ENCODE peak calls at places on chromosomes 5 and 9, in six cellular contexts. U is lower lobe of right lung, G is upper lobe of right lung, P is transverse colon, A is tibial artery, E is IMR-90. D is an unnamed sample.
A peak's percentile ranks its signal among the peaks of the same experiment; 100 is the strongest.

GRCh38 chr5:157126-157715 is 34.1 kb upstream of the LRRC14B start:
- DNase-seq in A (no peak), U (no peak), G (no peak), E (no peak), P (no peak), D (no peak)

GRCh38 chr5:58983496-58983895 is 400.6 kb downstream of the RAB3C start:
- DNase-seq in A (no peak), P (no peak), U (no peak), G (no peak), E (peak; percentile 14), D (no peak)

GRCh38 chr5:32710859-32711692 is at the start of gene NPR3:
- DNase-seq in E (peak; percentile 66), P (peak; percentile 8), U (no peak), G (no peak), A (peak; percentile 35), D (no peak)

GRCh38 chr5:159533197-159533596 is 202.9 kb upstream of the IL12B start:
- DNase-seq in P (no peak), U (no peak), A (no peak), E (peak; percentile 72), G (no peak), D (peak; percentile 28)

GRCh38 chr5:81751836-81752643 is 1.1 kb upstream of the SSBP2 start:
- DNase-seq in P (no peak), A (peak; percentile 52), G (no peak), E (no peak), U (peak; percentile 70), D (no peak)

GRCh38 chr5:143582869-143583268 is 179.4 kb upstream of the NR3C1 start:
- DNase-seq in E (peak; percentile 83), A (no peak), U (no peak), G (no peak), P (no peak), D (no peak)

GRCh38 chr5:143600396-143601075 is 197.1 kb upstream of the NR3C1 start:
- DNase-seq in A (no peak), U (no peak), P (no peak), E (peak; percentile 66), G (no peak), D (no peak)

GRCh38 chr5:6090838-6091237 is 287.5 kb downstream of the MED10 start:
- DNase-seq in G (no peak), A (no peak), E (no peak), P (no peak), U (no peak), D (no peak)

GRCh38 chr9:133421615-133422542 is at the start of gene ADAMTS13:
- DNase-seq in U (no peak), P (no peak), E (peak; percentile 15), G (no peak), A (no peak), D (no peak)

GRCh38 chr5:164277720-164278119 is 772.3 kb downstream of the MAT2B start:
- DNase-seq in U (no peak), A (no peak), P (no peak), E (peak; percentile 48), G (no peak), D (no peak)

GRCh38 chr5:78638973-78639669 is 9.5 kb downstream of the LHFPL2 start:
- DNase-seq in G (no peak), U (no peak), P (no peak), A (no peak), E (no peak), D (no peak)

GRCh38 chr5:122844916-122845252 is 529 bp upstream of the SNX24 start:
- DNase-seq in U (no peak), E (peak; percentile 7), A (no peak), G (no peak), P (no peak), D (no peak)

GRCh38 chr5:119218830-119219782 is 136.7 kb upstream of the TNFAIP8 start:
- DNase-seq in E (peak; percentile 6), A (no peak), G (no peak), P (no peak), U (no peak), D (no peak)

GRCh38 chr5:74648835-74649286 is 8.3 kb upstream of the ENC1 start:
- DNase-seq in E (peak; percentile 65), U (no peak), P (no peak), A (no peak), G (no peak), D (no peak)

GRCh38 chr5:53023969-53024368 is 34.8 kb downstream of the ITGA2 start:
- DNase-seq in U (no peak), A (no peak), G (no peak), E (peak; percentile 95), P (no peak), D (peak; percentile 66)

GRCh38 chr5:45609661-45610060 is 86.5 kb downstream of the HCN1 start:
- DNase-seq in G (no peak), P (no peak), E (no peak), U (no peak), A (no peak), D (no peak)
- TF ChIP-seq CTCF in G (no peak), P (no peak), E (no peak), U (no peak), A (no peak), D (no peak)

DNA sequence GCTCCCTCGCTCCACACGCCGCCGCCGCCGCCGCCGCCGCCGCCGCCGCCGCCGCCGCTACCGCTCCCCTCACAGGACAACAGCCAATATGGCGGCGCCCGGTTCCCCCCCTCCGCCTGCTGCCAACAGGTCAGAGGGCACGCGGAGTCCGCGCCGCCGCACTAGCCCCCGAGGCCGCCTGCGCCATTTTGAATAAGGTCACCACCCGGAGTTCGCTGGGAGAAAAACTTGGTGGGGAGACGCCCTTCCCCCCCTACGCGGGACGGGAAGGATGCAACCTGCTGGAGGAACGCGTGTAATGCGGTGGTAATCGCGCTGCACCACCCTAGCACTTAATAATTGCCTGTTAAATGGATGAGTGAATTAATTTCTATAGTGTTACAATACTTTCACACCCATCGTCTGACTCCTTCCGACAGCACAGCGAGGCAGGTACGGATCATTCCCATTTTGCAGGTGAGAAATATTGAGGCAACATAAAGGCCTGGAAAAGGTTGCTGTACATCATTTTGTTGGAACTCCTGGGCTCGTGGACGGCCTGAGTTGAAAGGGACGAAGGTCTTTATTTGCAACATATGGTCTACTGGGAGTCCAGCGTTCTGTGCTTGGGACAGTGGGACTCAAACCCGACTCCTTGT is at the start of gene FAM193B:
- DNase-seq in P (peak; percentile 97), G (peak; percentile 97), E (peak; percentile 87), A (peak; percentile 91), U (peak; percentile 96), D (peak; percentile 49)
- H3K4me3 ChIP-seq in P (peak within 1 kb of the TSS; percentile 97), G (peak within 1 kb of the TSS; percentile 95), E (peak within 1 kb of the TSS; percentile 92), A (peak within 1 kb of the TSS; percentile 98), U (peak within 1 kb of the TSS; percentile 96), D (peak within 1 kb of the TSS; percentile 89)

GRCh38 chr5:134835623-134836022 is 10.1 kb upstream of the C5orf24 start:
- DNase-seq in G (no peak), P (no peak), E (no peak), A (no peak), U (no peak), D (no peak)
- H3K36me3 ChIP-seq in G (peaks cover 17% of the 10 kb centered on the region), P (peaks cover 4% of the 10 kb centered on the region), E (peaks cover 14% of the 10 kb centered on the region), A (peaks cover 5% of the 10 kb centered on the region), U (peaks cover 36% of the 10 kb centered on the region), D (peaks cover 1% of the 10 kb centered on the region)

DNA sequence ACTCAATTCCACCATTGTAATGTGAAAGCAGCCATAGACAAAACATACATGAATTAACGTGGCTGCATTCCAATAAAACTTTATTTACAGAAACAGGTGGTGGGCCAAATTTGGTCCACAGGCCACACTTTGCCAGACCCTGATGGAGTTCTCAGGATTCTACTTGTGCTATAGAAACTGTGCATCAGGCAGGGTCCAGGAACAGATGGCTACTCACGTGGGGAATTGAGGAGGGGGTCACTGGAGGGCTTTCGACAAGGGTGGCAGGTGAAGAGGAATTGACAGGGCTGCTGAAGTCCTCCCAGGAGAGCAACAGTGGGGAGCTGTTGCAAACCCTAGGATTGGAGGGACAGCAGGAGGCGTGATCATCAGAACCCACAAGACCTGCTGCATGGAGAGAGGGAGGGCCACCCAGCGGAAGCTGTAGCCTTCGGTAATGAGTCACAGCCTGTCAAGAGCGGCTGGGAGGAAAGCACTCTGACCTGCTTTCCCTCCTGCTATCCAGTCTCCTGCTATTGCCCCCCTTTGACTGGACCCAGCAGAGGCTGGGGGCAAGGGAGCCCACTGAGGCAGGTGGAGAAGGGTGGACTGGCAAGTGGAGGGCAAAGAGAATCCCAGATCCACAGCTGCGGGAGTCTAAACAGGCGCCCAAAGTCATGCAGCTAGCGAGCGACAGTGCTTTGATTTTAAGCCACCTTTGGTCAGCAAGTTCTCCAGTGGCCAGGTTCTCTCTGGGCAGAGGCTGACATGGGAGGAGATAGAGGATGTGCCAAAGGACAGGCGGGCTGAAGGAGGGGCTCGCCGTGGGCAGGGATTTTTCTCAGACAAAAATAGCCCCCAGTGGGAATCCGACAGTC is 138.3 kb upstream of the SMIM23 start:
- DNase-seq in P (no peak), A (no peak), E (peak; percentile 79), G (no peak), U (no peak), D (no peak)
- TF ChIP-seq CTCF in P (no peak), A (no peak), E (peak; percentile 18), G (no peak), U (no peak), D (no peak)

GRCh38 chr5:141475625-141476131 is at the start of gene PCDHGC3:
- DNase-seq in E (peak; percentile 95), G (peak; percentile 91), A (peak; percentile 93), U (peak; percentile 89), P (peak; percentile 89), D (peak; percentile 64)

GRCh38 chr5:141476132-141476909 is 555 bp downstream of the PCDHGC3 start:
- DNase-seq in A (peak; percentile 68), G (peak; percentile 72), E (peak; percentile 85), U (peak; percentile 61), P (peak; percentile 57), D (peak; percentile 24)

GRCh38 chr5:141477815-141478214 is 2.0 kb downstream of the PCDHGC3 start:
- DNase-seq in G (no peak), A (no peak), U (no peak), P (no peak), E (no peak), D (no peak)

GRCh38 chr5:141478321-141478945 is 2.7 kb downstream of the PCDHGC3 start:
- DNase-seq in U (peak; percentile 87), P (peak; percentile 87), E (peak; percentile 52), A (no peak), G (peak; percentile 91), D (no peak)

DNA sequence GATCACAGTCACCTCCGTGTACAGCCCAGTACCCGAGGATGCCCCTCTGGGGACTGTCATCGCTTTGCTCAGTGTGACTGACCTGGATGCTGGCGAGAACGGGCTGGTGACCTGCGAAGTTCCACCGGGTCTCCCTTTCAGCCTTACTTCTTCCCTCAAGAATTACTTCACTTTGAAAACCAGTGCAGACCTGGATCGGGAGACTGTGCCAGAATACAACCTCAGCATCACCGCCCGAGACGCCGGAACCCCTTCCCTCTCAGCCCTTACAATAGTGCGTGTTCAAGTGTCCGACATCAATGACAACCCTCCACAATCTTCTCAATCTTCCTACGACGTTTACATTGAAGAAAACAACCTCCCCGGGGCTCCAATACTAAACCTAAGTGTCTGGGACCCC is 1.4 kb downstream of the PCDHGC3 start:
- DNase-seq in G (no peak), E (no peak), P (no peak), A (no peak), U (no peak), D (no peak)
- H3K4me3 ChIP-seq in G (peak overlapping the region; percentile 64), E (peak overlapping the region; percentile 54), P (no peak overlapping the region), A (peak overlapping the region; percentile 69), U (peak overlapping the region; percentile 63), D (peak overlapping the region; percentile 53)

DNA sequence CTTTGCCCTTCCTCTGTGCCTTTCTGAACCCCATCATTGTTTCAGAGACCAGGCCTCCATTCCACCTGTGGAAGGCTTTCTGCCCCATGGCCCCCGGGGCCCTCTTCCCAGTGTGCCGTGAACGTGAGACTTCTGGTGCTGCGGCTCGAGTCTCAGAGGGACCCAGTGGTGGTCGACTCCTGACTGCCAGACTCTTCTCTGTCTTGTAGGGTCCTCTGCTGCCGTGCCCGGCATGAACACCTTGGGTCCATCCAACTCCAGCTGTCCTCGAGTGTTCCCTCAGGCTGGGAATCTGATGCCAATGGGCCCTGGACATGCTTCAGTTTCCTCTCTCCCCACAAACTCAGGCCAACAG is 20.1 kb upstream of the LTC4S start:
- DNase-seq in U (no peak), G (no peak), A (no peak), E (no peak), P (no peak), D (no peak)
- H3K36me3 ChIP-seq in U (peaks cover 99% of the 10 kb centered on the region), G (peaks cover 95% of the 10 kb centered on the region), A (peaks cover 91% of the 10 kb centered on the region), E (peaks cover 77% of the 10 kb centered on the region), P (peaks cover 58% of the 10 kb centered on the region), D (peaks cover 38% of the 10 kb centered on the region)

D was measured in BJ.